ENCODE peak calls at places on chromosomes 3 and 15, in five cellular contexts. R, Z, N, C and O are unnamed samples.

GRCh38 chr15:79128556-79128955 is 38.0 kb upstream of the RASGRF1 start:
- DNase-seq in R (no peak), C (no peak), N (no peak), Z (no peak), O (no peak)

GRCh38 chr3:42608586-42608985 is 8.1 kb downstream of the NKTR start:
- DNase-seq in C (no peak), Z (no peak), N (no peak), R (no peak), O (peak; percentile 21)

GRCh38 chr3:111738790-111739189 is 120.3 kb upstream of the PHLDB2 start:
- DNase-seq in Z (no peak), C (no peak), R (no peak), N (no peak), O (no peak)

GRCh38 chr15:52559583-52559982 is 9.2 kb downstream of the ARPP19 start:
- DNase-seq in Z (no peak), C (no peak), N (no peak), R (no peak), O (no peak)

GRCh38 chr15:31261266-31262142 is 65.1 kb upstream of the KLF13 start:
- DNase-seq in N (no peak), R (peak; percentile 39), Z (no peak), C (no peak), O (no peak)

GRCh38 chr15:90735929-90736328 is 18.8 kb downstream of the BLM start:
- DNase-seq in R (no peak), N (no peak), C (no peak), Z (no peak), O (no peak)

GRCh38 chr3:29949131-29949530 is 657.3 kb upstream of the TGFBR2 start:
- DNase-seq in C (no peak), N (no peak), R (no peak), Z (no peak), O (no peak)

GRCh38 chr3:157406376-157406775 is 30.3 kb upstream of the PTX3 start:
- DNase-seq in R (no peak), N (no peak), Z (no peak), C (no peak), O (no peak)

GRCh38 chr3:63328386-63328785 is 50.3 kb downstream of the SYNPR start:
- DNase-seq in C (no peak), N (no peak), R (no peak), Z (no peak), O (no peak)

GRCh38 chr15:98658831-98659699 is 10.7 kb downstream of the IGF1R start:
- DNase-seq in R (peak; percentile 71), C (peak; percentile 27), N (peak; percentile 63), Z (no peak), O (no peak)

GRCh38 chr15:85583404-85584390 is 203.3 kb downstream of the AKAP13 start:
- DNase-seq in N (peak; percentile 56), Z (no peak), C (peak; percentile 23), R (no peak), O (no peak)

GRCh38 chr3:54120657-54121403 is 1.5 kb upstream of the CACNA2D3 start:
- DNase-seq in R (peak; percentile 51), Z (no peak), N (peak; percentile 3), C (no peak), O (no peak)

GRCh38 chr3:10465161-10465560 is 40.2 kb downstream of the ATP2B2 start:
- DNase-seq in R (no peak), C (no peak), N (no peak), Z (no peak), O (no peak)

GRCh38 chr3:123584284-123584987 is 417 bp downstream of the HACD2 start:
- DNase-seq in Z (peak; percentile 6), N (no peak), C (no peak), R (peak; percentile 72), O (no peak)

GRCh38 chr15:75104804-75105557 is 81.6 kb downstream of the PPCDC start:
- DNase-seq in N (peak; percentile 93), Z (no peak), R (no peak), C (no peak), O (peak; percentile 97)

GRCh38 chr3:191290311-191291025 is 38.7 kb upstream of the CCDC50 start:
- DNase-seq in R (no peak), Z (no peak), C (no peak), N (no peak), O (no peak)

GRCh38 chr3:5301671-5302297 is 114.3 kb downstream of the EDEM1 start:
- DNase-seq in Z (no peak), R (no peak), N (no peak), C (no peak), O (no peak)

GRCh38 chr15:68412218-68412617 is 19.7 kb downstream of the ITGA11 start:
- DNase-seq in Z (no peak), R (no peak), N (no peak), C (no peak), O (no peak)

GRCh38 chr3:114480442-114480841 is 186.6 kb downstream of the TIGIT start:
- DNase-seq in Z (no peak), R (no peak), N (no peak), C (no peak), O (no peak)

GRCh38 chr3:170772135-170772534 is 97.9 kb downstream of the RPL22L1 start:
- DNase-seq in Z (no peak), R (no peak), C (no peak), N (no peak), O (no peak)

GRCh38 chr3:171335559-171335958 is 124.6 kb downstream of the TNIK start:
- DNase-seq in R (no peak), C (no peak), Z (no peak), N (no peak), O (no peak)

GRCh38 chr3:181913254-181913653 is 201.5 kb downstream of the SOX2 start:
- DNase-seq in Z (no peak), R (no peak), N (peak; percentile 4), C (no peak), O (no peak)

GRCh38 chr15:92808611-92809063 is 91.5 kb upstream of the CHD2 start:
- DNase-seq in C (no peak), Z (no peak), N (peak; percentile 83), R (peak; percentile 73), O (no peak)

GRCh38 chr3:56878046-56878445 is 76.3 kb upstream of the ARHGEF3 start:
- DNase-seq in N (no peak), Z (no peak), C (peak; percentile 19), R (no peak), O (no peak)

GRCh38 chr3:45055032-45055410 is 28.9 kb downstream of the CLEC3B start:
- DNase-seq in N (no peak), C (no peak), Z (no peak), R (no peak), O (peak; percentile 61)

GRCh38 chr3:144923051-144923450 is 951.4 kb downstream of the DIPK2A start:
- DNase-seq in Z (no peak), N (no peak), C (no peak), R (no peak), O (no peak)

GRCh38 chr3:71397046-71397445 is 186.5 kb downstream of the FOXP1 start:
- DNase-seq in Z (no peak), N (peak; percentile 33), C (no peak), R (peak; percentile 42), O (peak; percentile 32)

GRCh38 chr3:192827863-192828594 is 89.6 kb downstream of the MB21D2 start:
- DNase-seq in N (no peak), Z (no peak), C (no peak), R (no peak), O (no peak)

GRCh38 chr3:179063945-179064560 is 7.6 kb downstream of the ZMAT3 start:
- DNase-seq in Z (no peak), R (no peak), N (no peak), C (no peak), O (no peak)

GRCh38 chr3:51269466-51269865 is 115.6 kb upstream of the MANF start:
- DNase-seq in C (no peak), N (peak; percentile 8), R (no peak), Z (no peak), O (no peak)

GRCh38 chr3:175041369-175041768 is 182.2 kb downstream of the NAALADL2 start:
- DNase-seq in N (no peak), R (no peak), Z (no peak), C (no peak), O (no peak)

GRCh38 chr15:39621961-39622360 is 41.1 kb downstream of the THBS1 start:
- DNase-seq in R (no peak), Z (no peak), N (no peak), C (no peak), O (no peak)

GRCh38 chr3:151584603-151585002 is 123.7 kb upstream of the IGSF10 start:
- DNase-seq in C (no peak), Z (no peak), N (no peak), R (no peak), O (peak; percentile 58)

GRCh38 chr3:57382933-57383332 is 90.4 kb upstream of the ASB14 start:
- DNase-seq in R (no peak), Z (no peak), C (no peak), N (no peak), O (no peak)

GRCh38 chr3:129277829-129278271 is 820 bp upstream of the HMCES start:
- DNase-seq in N (peak; percentile 8), Z (no peak), R (peak; percentile 42), C (no peak), O (no peak)